ENCODE peak calls at places on chromosome 7, in four cellular contexts. S is HepG2, B is WTC11, G is K562. U is an unnamed sample.

GRCh38 chr7:96314402-96315108 is 7.3 kb downstream of the SLC25A13 start:
- DNase-seq in S (no peak), B (no peak), G (no peak), U (no peak)

GRCh38 chr7:371119-371778 is 81.3 kb downstream of the FOXL3 start:
- DNase-seq in S (peak), B (peak), G (peak), U (no peak)

GRCh38 chr7:17490825-17491224 is 192.4 kb downstream of the AHR start:
- DNase-seq in S (no peak), B (no peak), G (no peak), U (no peak)

GRCh38 chr7:32500922-32501341 is 5.6 kb downstream of the AVL9 start:
- DNase-seq in S (no peak), B (no peak), G (peak), U (no peak)

GRCh38 chr7:142798451-142799438 is 28.0 kb downstream of the PRSS2 start:
- DNase-seq in S (no peak), B (no peak), G (no peak), U (no peak)

GRCh38 chr7:69067397-69067796 is 530.9 kb upstream of the AUTS2 start:
- DNase-seq in S (no peak), B (peak), G (peak), U (no peak)

GRCh38 chr7:55109384-55110167 is 90.8 kb downstream of the EGFR start:
- DNase-seq in S (no peak), B (no peak), G (no peak), U (no peak)

GRCh38 chr7:143147070-143147469 is 15.2 kb downstream of the PIP start:
- DNase-seq in S (no peak), B (no peak), G (no peak), U (no peak)

GRCh38 chr7:40331915-40332314 is 197.1 kb downstream of the SUGCT start:
- DNase-seq in S (no peak), B (no peak), G (no peak), U (no peak)

GRCh38 chr7:10821156-10821555 is 152.5 kb upstream of the PHF14 start:
- DNase-seq in S (no peak), B (no peak), G (no peak), U (no peak)

GRCh38 chr7:144835166-144835611 is 664 bp downstream of the TPK1 start:
- DNase-seq in S (peak), B (peak), G (peak), U (peak)

GRCh38 chr7:42479452-42480303 is 242.7 kb upstream of the GLI3 start:
- DNase-seq in S (no peak), B (no peak), G (no peak), U (no peak)

GRCh38 chr7:128078309-128078708 is 47.1 kb upstream of the LRRC4 start:
- DNase-seq in S (no peak), B (no peak), G (peak), U (no peak)

GRCh38 chr7:84258628-84259027 is 64.0 kb upstream of the SEMA3A start:
- DNase-seq in S (no peak), B (no peak), G (no peak), U (no peak)

GRCh38 chr7:156640949-156641485 is 443 bp downstream of the RNF32 start:
- DNase-seq in S (no peak), B (no peak), G (peak), U (no peak)

GRCh38 chr7:112892263-112892662 is 102.1 kb upstream of the TMEM168 start:
- DNase-seq in S (no peak), B (no peak), G (no peak), U (no peak)

GRCh38 chr7:102836206-102836938 is 76.4 kb upstream of the LRRC17 start:
- DNase-seq in S (no peak), B (no peak), G (no peak), U (no peak)

GRCh38 chr7:13848576-13849527 is 140.6 kb downstream of the ETV1 start:
- DNase-seq in S (no peak), B (no peak), G (no peak), U (no peak)

GRCh38 chr7:40701836-40702551 is 567.2 kb downstream of the SUGCT start:
- DNase-seq in S (no peak), B (no peak), G (no peak), U (no peak)

GRCh38 chr7:88217675-88218427 is 2.0 kb downstream of the SRI start:
- DNase-seq in S (no peak), B (no peak), G (peak), U (peak)

GRCh38 chr7:29139191-29139590 is 7.1 kb downstream of the CPVL start:
- DNase-seq in S (no peak), B (no peak), G (no peak), U (no peak)

GRCh38 chr7:2560175-2560695 is 1.5 kb downstream of the IQCE start:
- DNase-seq in S (no peak), B (no peak), G (no peak), U (no peak)

GRCh38 chr7:1981201-1981877 is 251.4 kb downstream of the MAD1L1 start:
- DNase-seq in S (no peak), B (no peak), G (no peak), U (no peak)

GRCh38 chr7:114173170-114173569 is 241.4 kb upstream of the FOXP2 start:
- DNase-seq in S (no peak), B (no peak), G (no peak), U (no peak)

GRCh38 chr7:1928555-1929348 is 258.7 kb downstream of the ELFN1 start:
- DNase-seq in S (no peak), B (no peak), G (no peak), U (no peak)

GRCh38 chr7:95584752-95585425 is 11.4 kb downstream of the PDK4 start:
- DNase-seq in S (no peak), B (no peak), G (no peak), U (no peak)

GRCh38 chr7:114021135-114021534 is 102.3 kb upstream of the PPP1R3A start:
- DNase-seq in S (no peak), B (no peak), G (no peak), U (no peak)

GRCh38 chr7:100428967-100429636 is 529 bp upstream of the MEPCE start:
- DNase-seq in S (peak), B (peak), G (peak), U (peak)

GRCh38 chr7:18529213-18529612 is 33.7 kb downstream of the HDAC9 start:
- DNase-seq in S (no peak), B (no peak), G (no peak), U (no peak)

GRCh38 chr7:47778153-47778661 is 170.1 kb downstream of the PKD1L1 start:
- DNase-seq in S (peak), B (no peak), G (no peak), U (no peak)

GRCh38 chr7:152872745-152873118 is 113.2 kb downstream of the ACTR3B start:
- DNase-seq in S (no peak), B (no peak), G (no peak), U (no peak)

GRCh38 chr7:124780608-124781007 is 15.0 kb upstream of the GPR37 start:
- DNase-seq in S (no peak), B (no peak), G (no peak), U (no peak)

GRCh38 chr7:873367-874002 is 2.9 kb upstream of the GET4 start:
- DNase-seq in S (peak), B (peak), G (peak), U (peak)

GRCh38 chr7:122544463-122544862 is 154.5 kb downstream of the RNF133 start:
- DNase-seq in S (no peak), B (no peak), G (no peak), U (peak)
- TF ChIP-seq CBFB in S (no peak), B (no peak), G (no peak), U (no peak)

GRCh38 chr7:93575555-93576397 is 1.3 kb upstream of the CALCR start:
- DNase-seq in S (no peak), B (peak), G (no peak), U (no peak)
- TF ChIP-seq CBFB in S (no peak), B (no peak), G (no peak), U (no peak)

GRCh38 chr7:134016223-134016941 is 110.8 kb upstream of the LRGUK start:
- DNase-seq in S (peak), B (peak), G (peak), U (no peak)
- TF ChIP-seq CBFB in S (no peak), B (no peak), G (no peak), U (no peak)

GRCh38 chr7:31106303-31107105 is 54.4 kb downstream of the ADCYAP1R1 start:
- DNase-seq in S (no peak), B (no peak), G (no peak), U (no peak)

GRCh38 chr7:31102151-31102972 is 50.3 kb downstream of the ADCYAP1R1 start:
- DNase-seq in S (no peak), B (no peak), G (no peak), U (no peak)

GRCh38 chr7:31105256-31105950 is 53.3 kb downstream of the ADCYAP1R1 start:
- DNase-seq in S (no peak), B (no peak), G (no peak), U (no peak)

GRCh38 chr7:31102973-31103850 is 51.1 kb downstream of the ADCYAP1R1 start:
- DNase-seq in S (no peak), B (no peak), G (no peak), U (no peak)

GRCh38 chr7:31104361-31105255 is 52.5 kb downstream of the ADCYAP1R1 start:
- DNase-seq in S (no peak), B (no peak), G (no peak), U (no peak)
- TF ChIP-seq CBFB in S (no peak), B (no peak), G (no peak), U (no peak)

DNA sequence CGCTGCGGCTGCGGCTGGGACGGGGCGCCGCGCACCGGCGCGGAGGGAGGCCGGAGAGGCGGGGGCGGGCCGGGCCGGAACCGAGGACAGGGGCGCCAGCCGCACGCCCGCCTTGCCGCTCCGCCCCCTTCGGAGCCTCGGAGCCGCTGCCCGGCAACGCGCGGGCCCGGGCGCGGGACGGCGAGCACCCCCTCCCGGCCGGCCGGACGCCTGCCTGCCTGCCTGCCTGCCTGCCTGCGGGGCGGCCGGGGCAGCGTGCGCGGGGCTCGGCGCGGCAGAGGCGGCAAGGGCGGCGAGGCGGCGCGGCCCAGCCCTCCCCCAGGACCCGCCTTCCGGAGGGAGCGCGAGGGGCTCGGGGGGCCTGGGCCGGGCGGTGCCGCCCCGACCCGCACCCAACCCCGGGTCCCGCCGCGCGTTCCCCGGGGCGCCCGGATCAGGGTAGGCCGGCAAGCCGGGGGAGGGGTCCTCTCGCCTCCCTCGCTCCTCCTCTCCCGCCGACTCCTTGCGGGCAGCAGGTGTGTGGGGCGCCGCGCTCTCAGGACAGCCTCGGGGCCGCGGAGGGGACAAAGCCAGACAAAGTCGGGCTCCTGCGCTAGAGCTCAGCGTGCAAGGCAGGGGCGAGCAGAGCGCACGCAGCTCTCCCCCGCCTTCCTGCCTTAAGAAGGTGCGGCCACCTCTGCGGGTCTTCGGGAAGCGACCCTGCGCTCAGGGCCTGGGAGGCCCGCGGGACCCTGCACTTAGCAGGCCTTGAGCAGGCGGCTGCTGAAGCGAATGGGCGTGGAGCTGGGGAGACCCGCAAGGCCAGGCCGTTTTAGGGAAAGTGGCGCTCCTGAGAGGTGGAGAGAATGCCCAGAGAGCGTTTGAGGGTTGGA is at the start of gene KIAA1549:
- DNase-seq in S (peak), B (peak), G (peak), U (no peak)
- TF ChIP-seq CBFB in S (no peak), B (no peak), G (no peak), U (no peak)

GRCh38 chr7:28055161-28055544 is 125.4 kb downstream of the JAZF1 start:
- DNase-seq in S (no peak), B (no peak), G (no peak), U (no peak)
- TF ChIP-seq CBFB in S (no peak), B (no peak), G (no peak), U (no peak)

GRCh38 chr7:137626469-137627067 is 220.2 kb downstream of the DGKI start:
- DNase-seq in S (peak), B (peak), G (peak), U (peak)
- TF ChIP-seq CBFB in S (no peak), B (no peak), G (no peak), U (no peak)

GRCh38 chr7:151113344-151114150 is 27.3 kb downstream of the AGAP3 start:
- DNase-seq in S (no peak), B (peak), G (peak), U (no peak)
- TF ChIP-seq CBFB in S (no peak), B (no peak), G (no peak), U (no peak)

GRCh38 chr7:22361795-22362194 is 4.8 kb upstream of the RAPGEF5 start:
- DNase-seq in S (no peak), B (no peak), G (no peak), U (no peak)
- TF ChIP-seq CBFB in S (no peak), B (no peak), G (no peak), U (no peak)

GRCh38 chr7:108261560-108262255 is 131.5 kb upstream of the LAMB4 start:
- DNase-seq in S (no peak), B (no peak), G (no peak), U (no peak)
- TF ChIP-seq CBFB in S (no peak), B (no peak), G (no peak), U (no peak)